ENCODE peak calls at places on chromosomes 12 and 14, in five cellular contexts. P is GM23338, Z is MM.1S, R is OCI-LY7, A is PC-3. Y is an unnamed sample.

GRCh38 chr14:61644834-61645233 is 50.5 kb upstream of the HIF1A start:
- DNase-seq in P (peak), Z (no peak), R (peak), A (peak), Y (peak)

GRCh38 chr14:50800032-50800431 is 30.9 kb downstream of the NIN start:
- DNase-seq in P (no peak), Z (no peak), R (no peak), A (peak), Y (no peak)

GRCh38 chr14:59189281-59189821 is 884 bp downstream of the DAAM1 start:
- DNase-seq in P (peak), Z (peak), R (peak), A (peak), Y (peak)

GRCh38 chr12:100793182-100793581 is 1.4 kb upstream of the ANO4 start:
- DNase-seq in P (no peak), Z (no peak), R (no peak), A (peak), Y (no peak)

GRCh38 chr14:93965287-93965821 is 11.0 kb downstream of the ASB2 start:
- DNase-seq in P (no peak), Z (no peak), R (no peak), A (peak), Y (no peak)

GRCh38 chr12:132243596-132244289 is 85.6 kb downstream of the GALNT9 start:
- DNase-seq in P (peak), Z (no peak), R (no peak), A (no peak), Y (peak)

GRCh38 chr14:93619176-93619793 is 169.0 kb downstream of the PRIMA1 start:
- DNase-seq in P (peak), Z (peak), R (peak), A (peak), Y (peak)

GRCh38 chr12:130266751-130267150 is 70.9 kb upstream of the PIWIL1 start:
- DNase-seq in P (peak), Z (no peak), R (no peak), A (no peak), Y (peak)

GRCh38 chr12:69838086-69838440 is 13.0 kb downstream of the MYRFL start:
- DNase-seq in P (no peak), Z (no peak), R (no peak), A (no peak), Y (no peak)

GRCh38 chr14:93880025-93880820 is 46.9 kb upstream of the FAM181A start:
- DNase-seq in P (peak), Z (no peak), R (no peak), A (no peak), Y (no peak)

GRCh38 chr14:74049886-74050495 is 30.8 kb downstream of the BBOF1 start:
- DNase-seq in P (no peak), Z (no peak), R (peak), A (no peak), Y (no peak)

GRCh38 chr12:97557116-97557515 is 94.5 kb downstream of the RMST start:
- DNase-seq in P (no peak), Z (no peak), R (no peak), A (no peak), Y (no peak)

GRCh38 chr14:77559381-77559780 is 57.1 kb downstream of the SPTLC2 start:
- DNase-seq in P (no peak), Z (no peak), R (no peak), A (no peak), Y (no peak)

GRCh38 chr14:25908707-25909106 is 689.1 kb downstream of the NOVA1 start:
- DNase-seq in P (no peak), Z (no peak), R (no peak), A (no peak), Y (no peak)

GRCh38 chr14:106276326-106277267 is 750.2 kb downstream of the TMEM121 start:
- DNase-seq in P (no peak), Z (no peak), R (no peak), A (no peak), Y (no peak)

GRCh38 chr14:25620515-25620914 is 570.6 kb upstream of the STXBP6 start:
- DNase-seq in P (no peak), Z (no peak), R (no peak), A (no peak), Y (no peak)

GRCh38 chr12:122352394-122352793 is 70.1 kb downstream of the CLIP1 start:
- DNase-seq in P (no peak), Z (no peak), R (no peak), A (no peak), Y (no peak)

GRCh38 chr12:125610971-125611370 is 545.7 kb downstream of the AACS start:
- DNase-seq in P (no peak), Z (no peak), R (no peak), A (no peak), Y (no peak)

GRCh38 chr12:18888062-18888461 is 150.1 kb downstream of the CAPZA3 start:
- DNase-seq in P (peak), Z (no peak), R (no peak), A (no peak), Y (peak)

GRCh38 chr14:33738481-33738880 is 212.4 kb downstream of the EGLN3 start:
- DNase-seq in P (peak), Z (no peak), R (no peak), A (no peak), Y (peak)

GRCh38 chr12:113058553-113058952 is 2.0 kb downstream of the DTX1 start:
- DNase-seq in P (no peak), Z (no peak), R (peak), A (no peak), Y (no peak)

GRCh38 chr14:76456200-76456599 is 80.3 kb downstream of the ESRRB start:
- DNase-seq in P (peak), Z (peak), R (peak), A (peak), Y (peak)

GRCh38 chr12:48419409-48419935 is 52.9 kb upstream of the ANP32D start:
- DNase-seq in P (peak), Z (no peak), R (no peak), A (no peak), Y (no peak)

GRCh38 chr14:68548194-68549056 is 244.4 kb downstream of the ZFP36L1 start:
- DNase-seq in P (peak), Z (no peak), R (no peak), A (peak), Y (peak)

GRCh38 chr14:104187931-104188726 is 49.7 kb downstream of the KIF26A start:
- DNase-seq in P (peak), Z (no peak), R (no peak), A (peak), Y (no peak)

DNA sequence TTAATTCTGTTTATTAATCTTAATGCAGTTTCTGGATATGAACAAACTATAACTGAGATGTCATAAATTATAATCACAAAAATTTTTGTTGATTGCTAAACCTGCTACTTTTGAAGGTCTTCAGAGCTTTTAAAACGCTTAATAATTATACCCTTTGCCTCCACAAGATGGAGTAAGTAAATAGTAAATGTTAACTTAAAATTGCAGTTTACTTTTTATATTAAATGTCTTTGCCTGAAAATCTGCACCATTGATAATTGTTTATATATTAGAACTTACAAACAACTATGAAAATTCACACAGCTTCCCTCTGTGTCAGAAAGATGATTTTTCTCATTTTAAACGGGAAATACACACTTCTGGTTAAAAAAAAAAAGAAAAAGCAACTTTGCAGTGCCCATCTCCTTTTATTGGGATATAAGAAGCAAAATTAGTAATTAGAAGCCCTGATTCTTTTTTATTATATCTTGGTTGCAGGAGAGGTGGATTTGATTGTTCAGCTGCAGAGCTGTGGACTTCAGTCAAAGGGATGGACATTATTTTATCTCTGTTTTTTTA is 35.6 kb downstream of the SCFD1 start:
- DNase-seq in P (peak), Z (no peak), R (peak), A (peak), Y (no peak)
- TF ChIP-seq CTCF in P (peak), Z (peak), R (peak), A (peak), Y (peak)

DNA sequence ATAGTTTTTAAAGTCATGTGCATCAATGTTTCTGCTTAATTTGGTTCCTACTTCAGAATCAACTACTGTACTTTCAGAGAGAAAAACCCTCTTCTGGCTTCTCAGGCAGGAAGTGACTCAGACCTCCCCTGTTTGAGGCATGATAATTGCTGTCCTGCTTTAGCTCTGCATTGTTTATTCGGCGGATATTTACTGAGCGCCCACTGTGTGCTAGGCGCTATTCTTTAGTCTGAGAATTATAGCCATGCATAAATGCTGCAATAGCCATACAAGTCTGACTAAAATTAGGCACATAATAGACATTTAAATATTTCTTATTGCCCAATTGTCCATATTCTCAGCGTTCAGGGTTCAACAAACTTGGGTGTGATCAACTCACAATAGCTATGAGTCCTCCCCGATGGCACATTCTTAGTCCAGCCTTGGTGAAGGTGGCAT is 6.1 kb upstream of the AMIGO2 start:
- DNase-seq in P (peak), Z (peak), R (no peak), A (peak), Y (no peak)
- TF ChIP-seq EZH2phosphoT487 in P (no peak), Z (no peak), R (no peak), A (no peak), Y (no peak)

DNA sequence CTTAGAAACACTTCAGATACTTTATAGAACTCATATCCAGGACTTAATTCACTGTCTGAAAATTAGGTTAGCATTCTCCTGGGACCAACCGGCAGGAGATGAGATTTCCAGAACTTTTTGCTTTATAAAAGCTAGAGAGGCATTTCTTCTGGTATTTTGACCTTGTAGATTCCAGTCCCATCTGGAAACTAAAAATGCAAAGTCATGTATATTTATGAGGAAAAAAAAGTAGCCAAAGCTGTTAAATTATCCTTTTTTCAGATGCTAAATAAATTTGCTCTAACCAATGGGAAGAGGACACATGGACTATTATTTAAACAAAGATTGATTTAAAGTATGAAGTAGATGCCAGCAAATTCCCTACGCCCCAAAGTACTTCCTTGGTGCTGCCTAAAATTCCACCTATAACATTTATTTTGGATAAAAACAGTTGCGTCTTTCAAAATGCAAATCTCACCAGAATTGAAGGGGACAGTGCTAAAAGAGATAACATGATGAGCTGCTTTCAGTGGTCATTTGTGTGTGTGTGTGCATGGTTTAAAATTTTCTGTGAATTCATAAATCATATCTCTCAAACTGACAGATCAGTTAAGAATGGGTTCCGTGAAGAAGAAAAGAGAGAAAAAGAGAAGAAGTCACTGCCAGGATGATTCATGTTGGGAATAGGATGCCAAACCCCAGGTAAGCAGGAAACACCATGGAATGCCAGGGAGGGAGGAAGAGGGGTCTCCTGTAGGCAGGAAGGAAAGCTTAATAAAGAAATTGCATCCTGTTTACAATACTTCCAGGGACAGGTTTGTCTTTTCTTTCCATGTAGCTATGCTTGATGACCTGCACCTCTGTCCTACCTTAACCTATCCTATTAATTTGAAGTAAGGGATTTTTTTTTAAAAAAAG is 97.7 kb upstream of the RGS6 start:
- DNase-seq in P (peak), Z (no peak), R (no peak), A (peak), Y (no peak)
- H3K4me3 ChIP-seq in P (no peak), Z (no peak), R (no peak), A (no peak), Y (no peak)

GRCh38 chr12:27631365-27631764 is 64.9 kb upstream of the REP15 start:
- DNase-seq in P (no peak), Z (no peak), R (no peak), A (no peak), Y (no peak)

GRCh38 chr12:27624586-27624985 is 71.7 kb upstream of the REP15 start:
- DNase-seq in P (no peak), Z (no peak), R (no peak), A (peak), Y (no peak)

GRCh38 chr12:27623645-27624044 is 72.6 kb upstream of the REP15 start:
- DNase-seq in P (no peak), Z (no peak), R (no peak), A (peak), Y (no peak)

GRCh38 chr12:27626239-27626638 is 70.0 kb upstream of the REP15 start:
- DNase-seq in P (peak), Z (no peak), R (no peak), A (peak), Y (no peak)

DNA sequence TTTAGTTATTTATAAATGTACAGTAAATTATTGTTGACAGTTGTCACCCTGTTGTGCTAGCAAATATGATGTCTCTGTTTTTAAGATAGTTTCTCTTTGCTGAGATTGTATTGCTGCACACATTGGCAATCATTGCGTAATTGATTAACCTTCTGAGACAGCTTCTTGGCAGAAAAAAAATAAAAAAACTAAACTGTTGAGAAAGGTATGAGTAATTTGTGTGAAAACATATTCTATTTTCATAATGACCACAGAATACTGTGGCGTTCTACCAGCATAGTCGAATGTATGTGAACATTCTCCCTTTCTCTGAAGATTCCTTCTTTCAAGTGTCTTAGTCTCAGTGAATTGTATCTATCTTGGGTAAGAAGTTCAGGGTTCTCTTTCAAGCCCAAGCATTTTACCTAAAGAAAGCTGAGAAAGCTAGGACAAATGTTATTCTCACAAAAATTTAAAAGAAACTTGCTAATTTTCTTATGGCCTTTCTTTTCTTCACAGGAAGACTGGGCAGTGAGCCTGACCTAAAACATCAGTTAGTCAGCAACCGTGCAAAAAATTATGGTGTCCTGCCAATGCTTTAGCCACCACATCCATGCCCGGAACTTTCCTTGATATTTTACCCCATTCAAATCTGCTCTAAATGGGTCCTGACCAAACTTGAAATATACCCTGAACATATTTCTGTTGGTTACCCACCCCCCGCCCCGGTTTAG is 69.0 kb upstream of the REP15 start:
- DNase-seq in P (no peak), Z (no peak), R (no peak), A (peak), Y (no peak)
- TF ChIP-seq CTCF in P (no peak), Z (no peak), R (no peak), A (no peak), Y (no peak)

DNA sequence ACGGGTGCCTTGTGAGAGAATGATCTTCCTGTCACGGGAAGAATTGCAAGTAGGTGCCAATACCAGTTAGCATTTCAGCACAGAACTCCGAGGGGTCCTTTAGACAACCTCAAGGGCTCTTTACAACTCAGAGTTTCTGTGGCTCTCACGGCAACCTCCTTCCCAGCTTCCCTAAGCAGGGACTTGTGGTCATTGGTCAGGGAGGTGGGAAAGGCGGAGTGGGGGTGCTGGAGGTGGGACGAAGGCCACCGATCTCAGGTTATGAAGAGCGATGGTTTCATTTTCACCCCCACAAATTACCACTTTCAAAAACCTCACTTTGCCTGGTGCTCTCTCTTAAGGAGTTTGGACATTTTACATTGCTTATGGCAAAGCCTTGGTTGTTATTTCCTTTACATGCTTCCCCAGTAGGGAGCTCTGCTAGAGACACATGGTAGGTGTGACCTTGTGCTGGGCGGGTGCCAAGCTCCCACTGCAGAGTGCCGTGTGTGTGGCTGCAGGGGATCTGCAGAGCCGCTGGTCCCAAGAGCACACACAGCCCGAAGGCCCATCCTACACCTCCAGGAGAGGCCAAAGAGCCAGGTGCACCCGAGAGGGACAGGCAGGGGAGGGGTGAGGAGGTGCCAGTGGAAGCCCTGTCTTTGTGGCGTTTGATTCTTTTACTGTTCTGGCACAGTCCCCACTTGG is 21.4 kb downstream of the BCL2L14 start:
- DNase-seq in P (no peak), Z (no peak), R (no peak), A (no peak), Y (no peak)
- TF ChIP-seq EZH2phosphoT487 in P (no peak), Z (no peak), R (no peak), A (no peak), Y (no peak)

GRCh38 chr12:12557733-12558132 is 4.9 kb downstream of the DUSP16 start:
- DNase-seq in P (peak), Z (no peak), R (no peak), A (no peak), Y (no peak)

GRCh38 chr12:12555656-12556055 is 7.0 kb downstream of the DUSP16 start:
- DNase-seq in P (no peak), Z (no peak), R (no peak), A (no peak), Y (no peak)

GRCh38 chr12:12559699-12560296 is 2.9 kb downstream of the DUSP16 start:
- DNase-seq in P (no peak), Z (no peak), R (no peak), A (no peak), Y (no peak)

GRCh38 chr12:12560587-12561304 is 1.9 kb downstream of the DUSP16 start:
- DNase-seq in P (peak), Z (peak), R (peak), A (peak), Y (peak)

DNA sequence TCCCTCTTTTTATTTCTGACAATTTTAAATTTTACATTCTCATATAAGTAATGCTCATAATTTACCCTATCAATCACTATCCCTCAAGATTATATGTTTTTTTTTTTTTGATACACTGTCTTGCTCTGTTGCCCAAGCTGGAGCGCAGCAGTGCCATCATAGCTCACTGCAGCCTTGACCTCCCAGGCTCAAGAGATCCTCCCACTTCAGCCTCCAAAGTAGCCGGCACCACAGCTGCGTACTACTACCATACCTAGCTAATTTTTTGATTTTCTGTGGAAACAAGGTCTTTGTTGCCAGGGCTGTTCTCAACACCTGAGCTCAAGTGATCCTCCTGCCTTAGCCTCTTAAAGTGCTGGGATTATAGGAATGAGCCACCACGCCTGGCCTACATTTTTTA is 4.4 kb downstream of the DUSP16 start:
- DNase-seq in P (no peak), Z (no peak), R (no peak), A (no peak), Y (no peak)
- H3K4me3 ChIP-seq in P (peak), Z (no peak), R (no peak), A (no peak), Y (no peak)

Y was measured in neural progenitor cell.